ENCODE peak calls at places on chromosomes 12 and 14, in ten cellular contexts. P is NCI-H146; K is endothelial cell; U is ovary; X is HTR-8/SVneo; N is activated CD4-positive, alpha-beta T cell treated with anti-CD3 and anti-CD28 coated beads, Interleukin-2, amount 10 ng/mL, durations not matched to agents 7 days and 5 days; Z is NCI-H1048; Y is iPS-NIHi11; A is hypothalamus; V is DND-41. M is an unnamed sample.

GRCh38 chr12:16165506-16165905 is 112.0 kb downstream of the SLC15A5 start:
- DNase-seq in Y (peak; percentile 54), P (peak; percentile 90), K (peak; percentile 34), U (no peak), N (no peak), V (no peak), X (no peak), A (no peak), Z (no peak), M (no peak)

GRCh38 chr12:92502417-92503028 is 200.3 kb upstream of the PLEKHG7 start:
- DNase-seq in P (no peak), N (no peak), Z (no peak), V (no peak), A (no peak), U (no peak), K (no peak), Y (no peak), X (no peak), M (no peak)

GRCh38 chr14:92568621-92569479 is 55.3 kb downstream of the RIN3 start:
- DNase-seq in K (no peak), X (no peak), N (peak; percentile 39), Y (no peak), U (no peak), V (no peak), P (no peak), A (no peak), Z (no peak), M (no peak)

GRCh38 chr14:77177623-77178185 is 3.9 kb upstream of the TMEM63C start:
- DNase-seq in P (peak; percentile 29), U (no peak), Y (no peak), K (no peak), V (no peak), A (no peak), N (no peak), Z (no peak), X (no peak), M (no peak)

GRCh38 chr12:40551466-40551865 is 140.8 kb upstream of the CNTN1 start:
- DNase-seq in P (no peak), V (no peak), Z (no peak), Y (no peak), A (no peak), U (no peak), K (no peak), N (no peak), X (no peak), M (no peak)

GRCh38 chr12:81330480-81330879 is 252.6 kb downstream of the ACSS3 start:
- DNase-seq in U (no peak), K (no peak), X (no peak), Y (no peak), P (no peak), V (no peak), Z (no peak), A (no peak), N (no peak), M (no peak)

GRCh38 chr14:89589400-89590128 is 172.5 kb upstream of the FOXN3 start:
- DNase-seq in U (no peak), Z (no peak), K (no peak), N (no peak), V (no peak), Y (no peak), X (no peak), A (no peak), P (no peak), M (no peak)

GRCh38 chr14:93029911-93030555 is 85.7 kb downstream of the ITPK1 start:
- DNase-seq in A (no peak), U (no peak), V (no peak), N (no peak), Y (no peak), X (no peak), K (no peak), Z (no peak), P (no peak), M (no peak)

GRCh38 chr12:49231881-49232650 is 32.8 kb upstream of the TUBA1C start:
- DNase-seq in K (no peak), N (no peak), U (no peak), Y (no peak), Z (no peak), P (peak; percentile 65), X (no peak), V (no peak), A (no peak), M (no peak)

GRCh38 chr14:25828562-25828961 is 769.3 kb downstream of the NOVA1 start:
- DNase-seq in Y (no peak), V (no peak), X (no peak), Z (no peak), A (no peak), N (no peak), P (no peak), U (no peak), K (no peak), M (no peak)

GRCh38 chr12:49323524-49324097 is 556 bp downstream of the TROAP start:
- DNase-seq in P (no peak), U (no peak), K (no peak), A (no peak), N (no peak), Y (no peak), V (no peak), Z (no peak), X (no peak), M (no peak)

GRCh38 chr12:1606021-1606622 is 11.7 kb upstream of the FBXL14 start:
- DNase-seq in Z (peak; percentile 74), Y (peak; percentile 66), X (peak; percentile 92), A (no peak), P (peak; percentile 58), N (peak; percentile 14), V (no peak), U (peak; percentile 97), K (no peak), M (peak; percentile 72)

GRCh38 chr12:1865284-1865866 is 45.0 kb downstream of the LRTM2 start:
- DNase-seq in X (no peak), Z (no peak), U (no peak), V (no peak), Y (no peak), A (no peak), P (no peak), K (no peak), N (no peak), M (no peak)

GRCh38 chr12:10098762-10099161 is at the start of gene CLEC1A:
- DNase-seq in Y (peak; percentile 57), X (no peak), K (peak; percentile 55), U (no peak), P (no peak), Z (no peak), V (no peak), N (no peak), A (no peak), M (no peak)

GRCh38 chr14:68661226-68662225 is 131.3 kb downstream of the ZFP36L1 start:
- DNase-seq in K (no peak), P (no peak), Z (no peak), N (no peak), X (no peak), Y (no peak), A (no peak), U (no peak), V (no peak), M (no peak)

GRCh38 chr14:52021971-52022600 is 32.7 kb downstream of the RTRAF start:
- DNase-seq in P (no peak), U (no peak), X (no peak), Y (no peak), A (no peak), V (no peak), K (no peak), N (no peak), Z (no peak), M (no peak)

GRCh38 chr14:50064993-50065392 is 51.4 kb downstream of the VCPKMT start:
- DNase-seq in N (peak; percentile 86), P (no peak), X (no peak), Y (no peak), A (no peak), V (peak; percentile 32), Z (no peak), U (no peak), K (no peak), M (no peak)